ENCODE peak calls at places on chromosomes 5 and 9, in six cellular contexts. Q is skeletal muscle cell, U is MCF 10A, Y is NCI-H748 treated with DMSO at 0.1 percent for 48 hours, C is DMS79 treated with DMSO at 0.1 percent for 48 hours, M is NCI-H774. H is an unnamed sample.

GRCh38 chr5:72079288-72079687 is 28.0 kb upstream of the MAP1B start:
- DNase-seq in Q (no peak), U (no peak), Y (no peak), C (no peak), M (no peak), H (no peak)

GRCh38 chr5:142403583-142403982 is 78.8 kb upstream of the SPRY4 start:
- DNase-seq in Q (no peak), U (no peak), Y (peak), C (peak), M (no peak), H (no peak)

GRCh38 chr5:122156724-122157325 is 27.5 kb downstream of the ZNF474 start:
- DNase-seq in Q (no peak), U (peak), Y (no peak), C (peak), M (no peak), H (peak)

GRCh38 chr5:167232675-167233074 is 1058.8 kb upstream of the WWC1 start:
- DNase-seq in Q (no peak), U (peak), Y (no peak), C (no peak), M (no peak), H (no peak)

GRCh38 chr5:71836084-71836483 is 117.0 kb downstream of the CARTPT start:
- DNase-seq in Q (no peak), U (peak), Y (no peak), C (no peak), M (no peak), H (no peak)

GRCh38 chr5:6553986-6554385 is 78.9 kb downstream of the NSUN2 start:
- DNase-seq in Q (no peak), U (no peak), Y (no peak), C (no peak), M (no peak), H (no peak)

GRCh38 chr9:137160054-137160425 is 9.8 kb downstream of the LRRC26 start:
- DNase-seq in Q (no peak), U (no peak), Y (no peak), C (no peak), M (no peak), H (no peak)

GRCh38 chr5:1513326-1514026 is 10.3 kb downstream of the LPCAT1 start:
- DNase-seq in Q (no peak), U (no peak), Y (no peak), C (no peak), M (no peak), H (no peak)

GRCh38 chr5:109936091-109936490 is 246.4 kb downstream of the MAN2A1 start:
- DNase-seq in Q (no peak), U (peak), Y (no peak), C (no peak), M (no peak), H (no peak)

GRCh38 chr9:123266655-123267421 is 1.5 kb downstream of the STRBP start:
- DNase-seq in Q (no peak), U (no peak), Y (no peak), C (no peak), M (no peak), H (no peak)

GRCh38 chr5:43367909-43368648 is 44.1 kb downstream of the CCL28 start:
- DNase-seq in Q (peak), U (no peak), Y (no peak), C (no peak), M (no peak), H (no peak)

GRCh38 chr5:56986631-56986957 is 34.7 kb upstream of the MIER3 start:
- DNase-seq in Q (no peak), U (peak), Y (no peak), C (no peak), M (no peak), H (peak)

GRCh38 chr9:15276328-15276969 is 30.6 kb downstream of the TTC39B start:
- DNase-seq in Q (no peak), U (no peak), Y (no peak), C (peak), M (peak), H (no peak)

GRCh38 chr5:121805931-121806330 is 45.8 kb upstream of the FTMT start:
- DNase-seq in Q (no peak), U (no peak), Y (no peak), C (no peak), M (no peak), H (no peak)

GRCh38 chr5:138986186-138986775 is 111.1 kb upstream of the LRRTM2 start:
- DNase-seq in Q (no peak), U (no peak), Y (no peak), C (no peak), M (no peak), H (no peak)

GRCh38 chr9:19922476-19923118 is 133.8 kb upstream of the SLC24A2 start:
- DNase-seq in Q (peak), U (peak), Y (peak), C (peak), M (peak), H (peak)

GRCh38 chr9:82645591-82645990 is 417.4 kb downstream of the RASEF start:
- DNase-seq in Q (no peak), U (no peak), Y (no peak), C (peak), M (no peak), H (no peak)

GRCh38 chr5:32225445-32225844 is 51.3 kb upstream of the GOLPH3 start:
- DNase-seq in Q (peak), U (peak), Y (no peak), C (no peak), M (no peak), H (no peak)

GRCh38 chr9:127779136-127779981 is 893 bp upstream of the SH2D3C start:
- DNase-seq in Q (no peak), U (peak), Y (no peak), C (no peak), M (no peak), H (peak)

GRCh38 chr5:35186749-35187148 is 43.5 kb downstream of the PRLR start:
- DNase-seq in Q (no peak), U (no peak), Y (no peak), C (no peak), M (no peak), H (no peak)

GRCh38 chr9:4099961-4100360 is 199.9 kb downstream of the GLIS3 start:
- DNase-seq in Q (no peak), U (peak), Y (no peak), C (no peak), M (no peak), H (no peak)

GRCh38 chr5:604391-604831 is 7.7 kb upstream of the CEP72 start:
- DNase-seq in Q (no peak), U (no peak), Y (no peak), C (no peak), M (no peak), H (no peak)

H was measured in NCI-H460.